ENCODE peak calls at places on chromosomes 3 and 15, in five cellular contexts. One of them, this sample, is unnamed.

GRCh38 chr3:65483475-65483874 is 555.2 kb downstream of the MAGI1 start:
- DNase-seq in choroid plexus epithelial cell: peak
- DNase-seq in cardiac fibroblast: peak
- DNase-seq in astrocyte: peak
- DNase-seq in HCT116: no peak
- DNase-seq in this sample: no peak

GRCh38 chr15:39846108-39846507 is 63.5 kb upstream of the FSIP1 start:
- DNase-seq in choroid plexus epithelial cell: peak
- DNase-seq in cardiac fibroblast: no peak
- DNase-seq in astrocyte: no peak
- DNase-seq in HCT116: no peak
- DNase-seq in this sample: no peak

GRCh38 chr3:50652709-50653108 is 22.0 kb upstream of the DOCK3 start:
- DNase-seq in choroid plexus epithelial cell: no peak
- DNase-seq in cardiac fibroblast: peak
- DNase-seq in astrocyte: no peak
- DNase-seq in HCT116: no peak
- DNase-seq in this sample: no peak

GRCh38 chr3:10707984-10708868 is 107.8 kb upstream of the SLC6A11 start:
- DNase-seq in choroid plexus epithelial cell: no peak
- DNase-seq in cardiac fibroblast: no peak
- DNase-seq in astrocyte: no peak
- DNase-seq in HCT116: no peak
- DNase-seq in this sample: no peak

GRCh38 chr15:95684693-95685115 is 645.8 kb upstream of the NR2F2 start:
- DNase-seq in choroid plexus epithelial cell: peak
- DNase-seq in cardiac fibroblast: peak
- DNase-seq in astrocyte: peak
- DNase-seq in HCT116: peak
- DNase-seq in this sample: no peak

GRCh38 chr3:32391643-32392529 is at the start of gene CMTM7:
- DNase-seq in choroid plexus epithelial cell: peak
- DNase-seq in cardiac fibroblast: peak
- DNase-seq in astrocyte: peak
- DNase-seq in HCT116: peak
- DNase-seq in this sample: no peak

GRCh38 chr3:62365311-62366092 is 7.8 kb downstream of the FEZF2 start:
- DNase-seq in choroid plexus epithelial cell: no peak
- DNase-seq in cardiac fibroblast: no peak
- DNase-seq in astrocyte: no peak
- DNase-seq in HCT116: no peak
- DNase-seq in this sample: no peak

GRCh38 chr3:133843634-133844033 is 38.0 kb downstream of the SRPRB start:
- DNase-seq in choroid plexus epithelial cell: peak
- DNase-seq in cardiac fibroblast: peak
- DNase-seq in astrocyte: peak
- DNase-seq in HCT116: no peak
- DNase-seq in this sample: no peak

GRCh38 chr3:172201136-172201989 is 162.0 kb downstream of the FNDC3B start:
- DNase-seq in choroid plexus epithelial cell: peak
- DNase-seq in cardiac fibroblast: peak
- DNase-seq in astrocyte: peak
- DNase-seq in HCT116: no peak
- DNase-seq in this sample: peak

GRCh38 chr3:16658004-16658932 is 53.0 kb upstream of the DAZL start:
- DNase-seq in choroid plexus epithelial cell: peak
- DNase-seq in cardiac fibroblast: peak
- DNase-seq in astrocyte: no peak
- DNase-seq in HCT116: no peak
- DNase-seq in this sample: no peak

GRCh38 chr15:70142072-70142321 is 44.3 kb upstream of the TLE3 start:
- DNase-seq in choroid plexus epithelial cell: no peak
- DNase-seq in cardiac fibroblast: no peak
- DNase-seq in astrocyte: no peak
- DNase-seq in HCT116: no peak
- DNase-seq in this sample: no peak

GRCh38 chr15:31280037-31280830 is 46.4 kb upstream of the KLF13 start:
- DNase-seq in choroid plexus epithelial cell: no peak
- DNase-seq in cardiac fibroblast: peak
- DNase-seq in astrocyte: no peak
- DNase-seq in HCT116: no peak
- DNase-seq in this sample: peak

GRCh38 chr15:35757790-35758189 is 211.8 kb upstream of the DPH6 start:
- DNase-seq in choroid plexus epithelial cell: no peak
- DNase-seq in cardiac fibroblast: no peak
- DNase-seq in astrocyte: no peak
- DNase-seq in HCT116: no peak
- DNase-seq in this sample: no peak

GRCh38 chr3:128321418-128321817 is 145.3 kb downstream of the DNAJB8 start:
- DNase-seq in choroid plexus epithelial cell: no peak
- DNase-seq in cardiac fibroblast: no peak
- DNase-seq in astrocyte: no peak
- DNase-seq in HCT116: no peak
- DNase-seq in this sample: no peak

GRCh38 chr15:27561816-27562215 is 537.3 kb downstream of the OCA2 start:
- DNase-seq in choroid plexus epithelial cell: peak
- DNase-seq in cardiac fibroblast: no peak
- DNase-seq in astrocyte: peak
- DNase-seq in HCT116: no peak
- DNase-seq in this sample: no peak

GRCh38 chr15:67794832-67795574 is 30.3 kb upstream of the SKOR1 start:
- DNase-seq in choroid plexus epithelial cell: no peak
- DNase-seq in cardiac fibroblast: no peak
- DNase-seq in astrocyte: no peak
- DNase-seq in HCT116: no peak
- DNase-seq in this sample: no peak

GRCh38 chr3:185688808-185689207 is 102.7 kb downstream of the SENP2 start:
- DNase-seq in choroid plexus epithelial cell: peak
- DNase-seq in cardiac fibroblast: peak
- DNase-seq in astrocyte: peak
- DNase-seq in HCT116: peak
- DNase-seq in this sample: no peak

GRCh38 chr15:42591238-42591936 is 16.0 kb downstream of the STARD9 start:
- DNase-seq in choroid plexus epithelial cell: peak
- DNase-seq in cardiac fibroblast: peak
- DNase-seq in astrocyte: peak
- DNase-seq in HCT116: no peak
- DNase-seq in this sample: no peak

GRCh38 chr15:40190591-40190990 is 29.7 kb downstream of the BUB1B start:
- DNase-seq in choroid plexus epithelial cell: peak
- DNase-seq in cardiac fibroblast: peak
- DNase-seq in astrocyte: peak
- DNase-seq in HCT116: no peak
- DNase-seq in this sample: no peak

GRCh38 chr3:139016430-139017048 is 4.2 kb downstream of the PRR23B start:
- DNase-seq in choroid plexus epithelial cell: no peak
- DNase-seq in cardiac fibroblast: no peak
- DNase-seq in astrocyte: no peak
- DNase-seq in HCT116: no peak
- DNase-seq in this sample: no peak

GRCh38 chr15:63348392-63348791 is 33.3 kb downstream of the CA12 start:
- DNase-seq in choroid plexus epithelial cell: peak
- DNase-seq in cardiac fibroblast: peak
- DNase-seq in astrocyte: peak
- DNase-seq in HCT116: no peak
- DNase-seq in this sample: no peak

GRCh38 chr15:75682181-75683135 is 30.2 kb downstream of the CSPG4 start:
- DNase-seq in choroid plexus epithelial cell: no peak
- DNase-seq in cardiac fibroblast: no peak
- DNase-seq in astrocyte: no peak
- DNase-seq in HCT116: no peak
- DNase-seq in this sample: no peak

GRCh38 chr15:53448215-53449001 is 311.1 kb downstream of the WDR72 start:
- DNase-seq in choroid plexus epithelial cell: no peak
- DNase-seq in cardiac fibroblast: no peak
- DNase-seq in astrocyte: no peak
- DNase-seq in HCT116: no peak
- DNase-seq in this sample: no peak

DNA sequence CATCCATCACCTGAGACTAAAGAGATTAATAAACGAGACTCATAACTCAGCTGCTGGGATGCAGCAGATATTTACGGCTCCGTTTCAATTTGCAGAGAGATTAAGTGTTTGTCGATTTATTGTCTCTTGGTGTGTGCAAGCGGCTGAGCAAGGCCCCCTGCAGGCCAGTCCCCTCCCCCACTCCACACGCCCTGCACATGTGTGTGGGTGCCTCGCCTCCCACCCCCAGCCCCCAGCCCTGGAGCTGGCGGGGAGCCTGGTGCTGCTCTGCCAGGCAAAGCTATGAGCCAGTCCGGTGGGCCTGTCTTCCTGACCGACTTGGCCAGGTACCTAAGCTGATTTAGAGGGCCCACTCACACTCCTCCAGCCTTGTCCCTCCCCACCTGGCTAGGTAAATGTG is 63.0 kb downstream of the CYP11A1 start:
- DNase-seq in choroid plexus epithelial cell: no peak
- DNase-seq in cardiac fibroblast: no peak
- DNase-seq in astrocyte: no peak
- DNase-seq in HCT116: no peak
- DNase-seq in this sample: no peak
- TF ChIP-seq CTCF in choroid plexus epithelial cell: no peak
- TF ChIP-seq CTCF in cardiac fibroblast: no peak
- TF ChIP-seq CTCF in astrocyte: no peak
- TF ChIP-seq CTCF in HCT116: no peak
- TF ChIP-seq CTCF in this sample: no peak

GRCh38 chr3:182618981-182619591 is 174.2 kb upstream of the ATP11B start:
- DNase-seq in choroid plexus epithelial cell: peak
- DNase-seq in cardiac fibroblast: peak
- DNase-seq in astrocyte: peak
- DNase-seq in HCT116: peak
- DNase-seq in this sample: no peak

GRCh38 chr3:182618085-182618732 is 175.1 kb upstream of the ATP11B start:
- DNase-seq in choroid plexus epithelial cell: peak
- DNase-seq in cardiac fibroblast: peak
- DNase-seq in astrocyte: peak
- DNase-seq in HCT116: no peak
- DNase-seq in this sample: no peak

GRCh38 chr3:182622241-182622545 is 171.1 kb upstream of the ATP11B start:
- DNase-seq in choroid plexus epithelial cell: no peak
- DNase-seq in cardiac fibroblast: no peak
- DNase-seq in astrocyte: no peak
- DNase-seq in HCT116: no peak
- DNase-seq in this sample: no peak

GRCh38 chr3:182620715-182621434 is 172.4 kb upstream of the ATP11B start:
- DNase-seq in choroid plexus epithelial cell: no peak
- DNase-seq in cardiac fibroblast: no peak
- DNase-seq in astrocyte: no peak
- DNase-seq in HCT116: no peak
- DNase-seq in this sample: no peak

GRCh38 chr3:182621435-182622240 is 171.7 kb upstream of the ATP11B start:
- DNase-seq in choroid plexus epithelial cell: peak
- DNase-seq in cardiac fibroblast: no peak
- DNase-seq in astrocyte: no peak
- DNase-seq in HCT116: no peak
- DNase-seq in this sample: no peak
- TF ChIP-seq CTCF in choroid plexus epithelial cell: peak
- TF ChIP-seq CTCF in cardiac fibroblast: no peak
- TF ChIP-seq CTCF in astrocyte: peak
- TF ChIP-seq CTCF in HCT116: peak
- TF ChIP-seq CTCF in this sample: no peak

GRCh38 chr15:88610756-88611231 is 10.3 kb upstream of the AEN start:
- DNase-seq in choroid plexus epithelial cell: no peak
- DNase-seq in cardiac fibroblast: no peak
- DNase-seq in astrocyte: no peak
- DNase-seq in HCT116: no peak
- DNase-seq in this sample: no peak
- TF ChIP-seq CTCF in choroid plexus epithelial cell: peak
- TF ChIP-seq CTCF in cardiac fibroblast: no peak
- TF ChIP-seq CTCF in astrocyte: no peak
- TF ChIP-seq CTCF in HCT116: no peak
- TF ChIP-seq CTCF in this sample: no peak

DNA sequence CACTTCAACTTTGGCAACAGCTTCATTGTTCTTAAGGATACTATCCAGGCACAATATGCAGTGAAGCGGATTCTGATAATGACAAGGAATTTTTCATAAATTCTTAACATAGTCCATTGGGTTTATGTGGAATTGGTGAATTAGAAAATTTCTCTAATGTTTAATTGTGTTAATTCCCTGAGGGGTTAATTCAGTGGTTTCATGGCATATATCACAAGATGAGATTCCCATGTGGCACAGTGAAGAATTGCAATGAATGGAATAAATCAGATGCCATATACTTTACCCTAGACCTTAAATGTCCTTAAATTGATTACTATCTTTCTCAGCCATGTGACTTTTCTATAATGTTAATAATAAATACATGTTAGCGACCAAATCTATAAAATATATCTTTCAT is 1244.1 kb downstream of the ROBO2 start:
- DNase-seq in choroid plexus epithelial cell: no peak
- DNase-seq in cardiac fibroblast: no peak
- DNase-seq in astrocyte: no peak
- DNase-seq in HCT116: no peak
- DNase-seq in this sample: no peak
- TF ChIP-seq CTCF in choroid plexus epithelial cell: no peak
- TF ChIP-seq CTCF in cardiac fibroblast: no peak
- TF ChIP-seq CTCF in astrocyte: peak
- TF ChIP-seq CTCF in HCT116: no peak
- TF ChIP-seq CTCF in this sample: no peak